ENCODE peak calls at places on chromosomes 11 and 22, in nine cellular contexts. One of them, this sample, is unnamed.

GRCh38 chr11:134731562-134731961 is 319.5 kb upstream of the B3GAT1 start:
- DNase-seq in HCT116: no peak
- DNase-seq in tibial nerve: no peak
- DNase-seq in body of pancreas: no peak
- DNase-seq in IMR-90: no peak
- DNase-seq in adrenal gland: no peak
- DNase-seq in A549: no peak
- DNase-seq in esophagus squamous epithelium: no peak
- DNase-seq in heart left ventricle: no peak
- DNase-seq in this sample: no peak

GRCh38 chr11:60887531-60887930 is 18.9 kb downstream of the PRPF19 start:
- DNase-seq in heart left ventricle: no peak
- DNase-seq in IMR-90: peak; percentile 61
- DNase-seq in HCT116: peak; percentile 31
- DNase-seq in body of pancreas: peak; percentile 53
- DNase-seq in tibial nerve: peak; percentile 50
- DNase-seq in A549: peak; percentile 53
- DNase-seq in adrenal gland: peak; percentile 60
- DNase-seq in esophagus squamous epithelium: no peak
- DNase-seq in this sample: peak; percentile 38

GRCh38 chr22:28029201-28029948 is 110.3 kb upstream of the PITPNB start:
- DNase-seq in adrenal gland: peak; percentile 67
- DNase-seq in HCT116: no peak
- DNase-seq in esophagus squamous epithelium: no peak
- DNase-seq in A549: peak; percentile 35
- DNase-seq in tibial nerve: no peak
- DNase-seq in heart left ventricle: peak; percentile 61
- DNase-seq in IMR-90: peak; percentile 49
- DNase-seq in body of pancreas: peak; percentile 84
- DNase-seq in this sample: peak; percentile 78

GRCh38 chr22:21669026-21669425 is 3.2 kb downstream of the PPIL2 start:
- DNase-seq in A549: no peak
- DNase-seq in heart left ventricle: no peak
- DNase-seq in adrenal gland: no peak
- DNase-seq in body of pancreas: no peak
- DNase-seq in esophagus squamous epithelium: no peak
- DNase-seq in tibial nerve: no peak
- DNase-seq in HCT116: no peak
- DNase-seq in IMR-90: no peak
- DNase-seq in this sample: no peak

GRCh38 chr22:41048791-41049717 is 43.3 kb upstream of the EP300 start:
- DNase-seq in A549: no peak
- DNase-seq in body of pancreas: peak; percentile 38
- DNase-seq in esophagus squamous epithelium: no peak
- DNase-seq in IMR-90: peak; percentile 80
- DNase-seq in heart left ventricle: peak; percentile 77
- DNase-seq in HCT116: no peak
- DNase-seq in tibial nerve: peak; percentile 37
- DNase-seq in adrenal gland: peak; percentile 80
- DNase-seq in this sample: peak; percentile 36

GRCh38 chr22:32206774-32207758 is 2.2 kb upstream of the RFPL2 start:
- DNase-seq in IMR-90: no peak
- DNase-seq in esophagus squamous epithelium: no peak
- DNase-seq in heart left ventricle: no peak
- DNase-seq in adrenal gland: no peak
- DNase-seq in tibial nerve: no peak
- DNase-seq in A549: peak; percentile 71
- DNase-seq in body of pancreas: no peak
- DNase-seq in HCT116: peak; percentile 56
- DNase-seq in this sample: peak; percentile 60

GRCh38 chr22:20625270-20625669 is 117.9 kb downstream of the MED15 start:
- DNase-seq in body of pancreas: no peak
- DNase-seq in tibial nerve: no peak
- DNase-seq in esophagus squamous epithelium: no peak
- DNase-seq in adrenal gland: no peak
- DNase-seq in A549: no peak
- DNase-seq in HCT116: no peak
- DNase-seq in heart left ventricle: no peak
- DNase-seq in IMR-90: no peak
- DNase-seq in this sample: no peak

GRCh38 chr11:35178862-35179261 is 39.9 kb downstream of the CD44 start:
- DNase-seq in IMR-90: peak; percentile 35
- DNase-seq in adrenal gland: no peak
- DNase-seq in heart left ventricle: no peak
- DNase-seq in A549: no peak
- DNase-seq in body of pancreas: no peak
- DNase-seq in HCT116: no peak
- DNase-seq in tibial nerve: no peak
- DNase-seq in esophagus squamous epithelium: no peak
- DNase-seq in this sample: no peak

GRCh38 chr11:104594228-104594958 is 303.9 kb downstream of the CASP12 start:
- DNase-seq in A549: no peak
- DNase-seq in IMR-90: peak; percentile 39
- DNase-seq in HCT116: no peak
- DNase-seq in tibial nerve: no peak
- DNase-seq in adrenal gland: no peak
- DNase-seq in esophagus squamous epithelium: no peak
- DNase-seq in body of pancreas: no peak
- DNase-seq in heart left ventricle: no peak
- DNase-seq in this sample: no peak

GRCh38 chr11:92703431-92703830 is 266.0 kb upstream of the MTNR1B start:
- DNase-seq in esophagus squamous epithelium: no peak
- DNase-seq in adrenal gland: no peak
- DNase-seq in HCT116: no peak
- DNase-seq in heart left ventricle: no peak
- DNase-seq in tibial nerve: no peak
- DNase-seq in A549: no peak
- DNase-seq in IMR-90: peak; percentile 35
- DNase-seq in body of pancreas: no peak
- DNase-seq in this sample: no peak

GRCh38 chr11:71568707-71569349 is 3.5 kb downstream of the KRTAP5-10 start:
- DNase-seq in tibial nerve: no peak
- DNase-seq in heart left ventricle: no peak
- DNase-seq in IMR-90: no peak
- DNase-seq in body of pancreas: no peak
- DNase-seq in HCT116: no peak
- DNase-seq in adrenal gland: peak; percentile 25
- DNase-seq in esophagus squamous epithelium: no peak
- DNase-seq in A549: no peak
- DNase-seq in this sample: no peak

GRCh38 chr11:20453657-20454316 is 66.3 kb downstream of the PRMT3 start:
- DNase-seq in esophagus squamous epithelium: no peak
- DNase-seq in heart left ventricle: no peak
- DNase-seq in tibial nerve: no peak
- DNase-seq in HCT116: no peak
- DNase-seq in body of pancreas: no peak
- DNase-seq in adrenal gland: no peak
- DNase-seq in IMR-90: no peak
- DNase-seq in A549: no peak
- DNase-seq in this sample: no peak
- TF ChIP-seq POLR2A in esophagus squamous epithelium: no peak
- TF ChIP-seq POLR2A in heart left ventricle: no peak
- TF ChIP-seq POLR2A in tibial nerve: no peak
- TF ChIP-seq POLR2A in HCT116: no peak
- TF ChIP-seq POLR2A in body of pancreas: no peak
- TF ChIP-seq POLR2A in adrenal gland: no peak
- TF ChIP-seq POLR2A in IMR-90: no peak
- TF ChIP-seq POLR2A in A549: no peak
- TF ChIP-seq POLR2A in this sample: no peak

GRCh38 chr11:67045314-67045713 is 11.3 kb upstream of the RHOD start:
- DNase-seq in A549: peak; percentile 77
- DNase-seq in heart left ventricle: no peak
- DNase-seq in esophagus squamous epithelium: no peak
- DNase-seq in HCT116: peak; percentile 64
- DNase-seq in IMR-90: peak; percentile 95
- DNase-seq in tibial nerve: no peak
- DNase-seq in body of pancreas: no peak
- DNase-seq in adrenal gland: peak; percentile 78
- DNase-seq in this sample: no peak
- TF ChIP-seq CTCF in A549: peak; percentile 12
- TF ChIP-seq CTCF in heart left ventricle: no peak
- TF ChIP-seq CTCF in esophagus squamous epithelium: no peak
- TF ChIP-seq CTCF in HCT116: no peak
- TF ChIP-seq CTCF in IMR-90: peak; percentile 17
- TF ChIP-seq CTCF in tibial nerve: no peak
- TF ChIP-seq CTCF in body of pancreas: no peak
- TF ChIP-seq CTCF in adrenal gland: no peak
- TF ChIP-seq CTCF in this sample: no peak

GRCh38 chr22:36368359-36368983 is 19.3 kb downstream of the MYH9 start:
- DNase-seq in HCT116: no peak
- DNase-seq in IMR-90: peak; percentile 78
- DNase-seq in esophagus squamous epithelium: no peak
- DNase-seq in heart left ventricle: no peak
- DNase-seq in adrenal gland: peak; percentile 60
- DNase-seq in body of pancreas: peak; percentile 39
- DNase-seq in tibial nerve: no peak
- DNase-seq in A549: peak; percentile 57
- DNase-seq in this sample: no peak
- H3K4me3 ChIP-seq in HCT116: no peak overlapping the region
- H3K4me3 ChIP-seq in IMR-90: no peak overlapping the region
- H3K4me3 ChIP-seq in esophagus squamous epithelium: no peak overlapping the region
- H3K4me3 ChIP-seq in heart left ventricle: no peak overlapping the region
- H3K4me3 ChIP-seq in adrenal gland: no peak overlapping the region
- H3K4me3 ChIP-seq in body of pancreas: no peak overlapping the region
- H3K4me3 ChIP-seq in tibial nerve: no peak overlapping the region
- H3K4me3 ChIP-seq in A549: peak overlapping the region; percentile 15
- H3K4me3 ChIP-seq in this sample: no peak overlapping the region

GRCh38 chr22:36366291-36366708 is 21.5 kb downstream of the MYH9 start:
- DNase-seq in esophagus squamous epithelium: no peak
- DNase-seq in adrenal gland: no peak
- DNase-seq in heart left ventricle: no peak
- DNase-seq in tibial nerve: no peak
- DNase-seq in A549: no peak
- DNase-seq in IMR-90: peak; percentile 68
- DNase-seq in HCT116: no peak
- DNase-seq in body of pancreas: peak; percentile 32
- DNase-seq in this sample: no peak
- TF ChIP-seq POLR2A in esophagus squamous epithelium: no peak
- TF ChIP-seq POLR2A in adrenal gland: no peak
- TF ChIP-seq POLR2A in heart left ventricle: no peak
- TF ChIP-seq POLR2A in tibial nerve: no peak
- TF ChIP-seq POLR2A in A549: no peak
- TF ChIP-seq POLR2A in IMR-90: no peak
- TF ChIP-seq POLR2A in HCT116: no peak
- TF ChIP-seq POLR2A in body of pancreas: no peak
- TF ChIP-seq POLR2A in this sample: no peak

DNA sequence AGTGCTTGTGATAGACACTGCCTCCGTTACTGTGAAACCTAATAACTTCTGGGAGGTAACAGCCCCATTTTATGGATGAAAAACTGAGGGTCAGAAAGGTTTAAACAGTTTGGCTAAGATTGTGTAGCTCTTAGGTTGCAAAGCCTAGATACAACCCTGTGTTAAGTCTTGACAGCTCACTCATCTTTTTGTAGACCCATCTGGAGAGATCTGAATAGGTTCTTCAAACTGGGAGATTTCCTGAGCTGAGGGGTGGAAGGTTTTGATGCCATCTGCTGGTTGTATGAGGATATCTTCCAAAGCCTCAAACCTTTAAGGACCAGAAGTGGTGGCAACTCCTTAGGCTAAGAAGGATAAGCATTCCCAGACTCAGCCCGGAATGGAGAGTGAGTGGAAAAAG is 8.3 kb downstream of the YPEL4 start:
- DNase-seq in tibial nerve: no peak
- DNase-seq in heart left ventricle: no peak
- DNase-seq in A549: peak; percentile 74
- DNase-seq in body of pancreas: no peak
- DNase-seq in adrenal gland: no peak
- DNase-seq in IMR-90: peak; percentile 69
- DNase-seq in HCT116: no peak
- DNase-seq in esophagus squamous epithelium: no peak
- DNase-seq in this sample: no peak
- TF ChIP-seq CTCF in tibial nerve: peak; percentile 56
- TF ChIP-seq CTCF in heart left ventricle: peak; percentile 31
- TF ChIP-seq CTCF in A549: peak; percentile 69
- TF ChIP-seq CTCF in body of pancreas: peak; percentile 50
- TF ChIP-seq CTCF in adrenal gland: peak; percentile 38
- TF ChIP-seq CTCF in IMR-90: peak; percentile 61
- TF ChIP-seq CTCF in HCT116: peak; percentile 68
- TF ChIP-seq CTCF in esophagus squamous epithelium: peak; percentile 68
- TF ChIP-seq CTCF in this sample: no peak

GRCh38 chr22:25682071-25682470 is 59.9 kb upstream of the MYO18B start:
- DNase-seq in tibial nerve: no peak
- DNase-seq in IMR-90: no peak
- DNase-seq in esophagus squamous epithelium: no peak
- DNase-seq in HCT116: no peak
- DNase-seq in heart left ventricle: no peak
- DNase-seq in A549: no peak
- DNase-seq in body of pancreas: no peak
- DNase-seq in adrenal gland: no peak
- DNase-seq in this sample: no peak
- H3K4me3 ChIP-seq in tibial nerve: no peak overlapping the region
- H3K4me3 ChIP-seq in IMR-90: no peak overlapping the region
- H3K4me3 ChIP-seq in esophagus squamous epithelium: no peak overlapping the region
- H3K4me3 ChIP-seq in HCT116: no peak overlapping the region
- H3K4me3 ChIP-seq in heart left ventricle: no peak overlapping the region
- H3K4me3 ChIP-seq in A549: no peak overlapping the region
- H3K4me3 ChIP-seq in body of pancreas: no peak overlapping the region
- H3K4me3 ChIP-seq in adrenal gland: no peak overlapping the region
- H3K4me3 ChIP-seq in this sample: no peak overlapping the region

DNA sequence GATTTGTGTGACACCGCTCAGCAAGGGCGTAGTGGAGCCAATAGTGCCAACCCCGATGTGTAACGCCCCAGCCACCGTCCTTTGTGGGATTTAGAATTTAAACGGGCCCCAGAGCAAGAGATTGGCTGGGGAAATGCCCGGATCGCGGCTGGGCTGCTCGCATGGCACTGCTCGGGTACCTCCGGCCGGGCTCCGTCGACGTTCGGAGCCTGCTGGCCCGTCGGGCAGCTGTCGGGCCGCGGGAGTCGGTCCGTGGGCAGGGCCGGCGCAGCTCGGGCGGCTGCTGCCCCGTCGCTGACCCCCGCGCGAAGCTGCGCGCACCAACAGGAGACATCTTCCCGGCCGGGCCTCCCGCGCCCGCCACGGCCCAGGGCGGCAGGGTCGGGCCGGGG is 1.4 kb upstream of the KDM2A start:
- DNase-seq in A549: no peak
- DNase-seq in body of pancreas: peak; percentile 24
- DNase-seq in adrenal gland: peak; percentile 33
- DNase-seq in esophagus squamous epithelium: no peak
- DNase-seq in heart left ventricle: peak; percentile 28
- DNase-seq in HCT116: no peak
- DNase-seq in tibial nerve: no peak
- DNase-seq in IMR-90: no peak
- DNase-seq in this sample: no peak
- TF ChIP-seq POLR2A in A549: no peak
- TF ChIP-seq POLR2A in body of pancreas: no peak
- TF ChIP-seq POLR2A in adrenal gland: no peak
- TF ChIP-seq POLR2A in esophagus squamous epithelium: no peak
- TF ChIP-seq POLR2A in heart left ventricle: no peak
- TF ChIP-seq POLR2A in HCT116: no peak
- TF ChIP-seq POLR2A in tibial nerve: no peak
- TF ChIP-seq POLR2A in IMR-90: no peak
- TF ChIP-seq POLR2A in this sample: no peak

GRCh38 chr11:128135451-128135850 is 451.9 kb downstream of the ETS1 start:
- DNase-seq in esophagus squamous epithelium: no peak
- DNase-seq in A549: no peak
- DNase-seq in adrenal gland: no peak
- DNase-seq in heart left ventricle: no peak
- DNase-seq in tibial nerve: no peak
- DNase-seq in IMR-90: no peak
- DNase-seq in HCT116: no peak
- DNase-seq in body of pancreas: peak; percentile 14
- DNase-seq in this sample: peak; percentile 27

GRCh38 chr11:128130052-128130451 is 457.3 kb downstream of the ETS1 start:
- DNase-seq in IMR-90: no peak
- DNase-seq in tibial nerve: no peak
- DNase-seq in adrenal gland: no peak
- DNase-seq in esophagus squamous epithelium: no peak
- DNase-seq in body of pancreas: no peak
- DNase-seq in A549: no peak
- DNase-seq in heart left ventricle: no peak
- DNase-seq in HCT116: no peak
- DNase-seq in this sample: no peak

GRCh38 chr11:128133501-128133900 is 453.9 kb downstream of the ETS1 start:
- DNase-seq in body of pancreas: no peak
- DNase-seq in heart left ventricle: no peak
- DNase-seq in esophagus squamous epithelium: no peak
- DNase-seq in tibial nerve: no peak
- DNase-seq in HCT116: no peak
- DNase-seq in A549: no peak
- DNase-seq in IMR-90: no peak
- DNase-seq in adrenal gland: no peak
- DNase-seq in this sample: no peak
- TF ChIP-seq CTCF in body of pancreas: no peak
- TF ChIP-seq CTCF in heart left ventricle: no peak
- TF ChIP-seq CTCF in esophagus squamous epithelium: no peak
- TF ChIP-seq CTCF in tibial nerve: no peak
- TF ChIP-seq CTCF in HCT116: no peak
- TF ChIP-seq CTCF in A549: no peak
- TF ChIP-seq CTCF in IMR-90: no peak
- TF ChIP-seq CTCF in adrenal gland: no peak
- TF ChIP-seq CTCF in this sample: no peak